ENCODE peak calls at places on chromosomes 2 and 18, in five cellular contexts. One of them, this sample, is unnamed. For H3K9me3, the result is how much of the 10 kb centered on the place peaks cover.

GRCh38 chr2:101124061-101124460 is 27.1 kb downstream of the TBC1D8 start:
- DNase-seq in sigmoid colon: no peak
- DNase-seq in A549: no peak
- DNase-seq in testis: no peak
- DNase-seq in astrocyte: no peak
- DNase-seq in this sample: no peak

GRCh38 chr18:73614812-73615211 is 532.8 kb downstream of the FBXO15 start:
- DNase-seq in sigmoid colon: no peak
- DNase-seq in A549: no peak
- DNase-seq in testis: no peak
- DNase-seq in astrocyte: peak
- DNase-seq in this sample: no peak

GRCh38 chr18:35236964-35237363 is 3.9 kb upstream of the ZNF397 start:
- DNase-seq in sigmoid colon: no peak
- DNase-seq in A549: no peak
- DNase-seq in testis: no peak
- DNase-seq in astrocyte: no peak
- DNase-seq in this sample: no peak

GRCh38 chr2:177187631-177188312 is 24.8 kb upstream of the HNRNPA3 start:
- DNase-seq in sigmoid colon: no peak
- DNase-seq in A549: no peak
- DNase-seq in testis: no peak
- DNase-seq in astrocyte: peak
- DNase-seq in this sample: no peak

GRCh38 chr2:223075301-223076270 is 23.6 kb downstream of the KCNE4 start:
- DNase-seq in sigmoid colon: no peak
- DNase-seq in A549: no peak
- DNase-seq in testis: no peak
- DNase-seq in astrocyte: peak
- DNase-seq in this sample: no peak

GRCh38 chr2:69345434-69345833 is 41.6 kb downstream of the GFPT1 start:
- DNase-seq in sigmoid colon: no peak
- DNase-seq in A549: no peak
- DNase-seq in testis: no peak
- DNase-seq in astrocyte: no peak
- DNase-seq in this sample: no peak

GRCh38 chr2:96546797-96547196 is 10.2 kb downstream of the ARID5A start:
- DNase-seq in sigmoid colon: no peak
- DNase-seq in A549: no peak
- DNase-seq in testis: no peak
- DNase-seq in astrocyte: no peak
- DNase-seq in this sample: no peak

GRCh38 chr18:13163167-13163927 is 55.2 kb upstream of the LDLRAD4 start:
- DNase-seq in sigmoid colon: no peak
- DNase-seq in A549: no peak
- DNase-seq in testis: no peak
- DNase-seq in astrocyte: peak
- DNase-seq in this sample: no peak

GRCh38 chr2:85180322-85181092 is 47.3 kb downstream of the TCF7L1 start:
- DNase-seq in sigmoid colon: no peak
- DNase-seq in A549: no peak
- DNase-seq in testis: no peak
- DNase-seq in astrocyte: no peak
- DNase-seq in this sample: no peak

GRCh38 chr2:8779795-8780194 is 57.6 kb downstream of the KIDINS220 start:
- DNase-seq in sigmoid colon: no peak
- DNase-seq in A549: no peak
- DNase-seq in testis: no peak
- DNase-seq in astrocyte: no peak
- DNase-seq in this sample: no peak

GRCh38 chr2:189337648-189338047 is 103.6 kb upstream of the WDR75 start:
- DNase-seq in sigmoid colon: no peak
- DNase-seq in A549: no peak
- DNase-seq in testis: no peak
- DNase-seq in astrocyte: peak
- DNase-seq in this sample: no peak

GRCh38 chr2:128405981-128406601 is 87.4 kb upstream of the HS6ST1 start:
- DNase-seq in sigmoid colon: no peak
- DNase-seq in A549: no peak
- DNase-seq in testis: peak
- DNase-seq in astrocyte: no peak
- DNase-seq in this sample: no peak

GRCh38 chr2:138846216-138846821 is 66.1 kb upstream of the NXPH2 start:
- DNase-seq in sigmoid colon: no peak
- DNase-seq in A549: peak
- DNase-seq in testis: no peak
- DNase-seq in astrocyte: no peak
- DNase-seq in this sample: no peak

GRCh38 chr2:60213865-60214657 is 339.4 kb downstream of the BCL11A start:
- DNase-seq in sigmoid colon: no peak
- DNase-seq in A549: no peak
- DNase-seq in testis: no peak
- DNase-seq in astrocyte: no peak
- DNase-seq in this sample: no peak

GRCh38 chr2:231013820-231014219 is 17.9 kb downstream of the SPATA3 start:
- DNase-seq in sigmoid colon: no peak
- DNase-seq in A549: no peak
- DNase-seq in testis: no peak
- DNase-seq in astrocyte: no peak
- DNase-seq in this sample: no peak

GRCh38 chr2:30048636-30049175 is 98.1 kb upstream of the YPEL5 start:
- DNase-seq in sigmoid colon: no peak
- DNase-seq in A549: no peak
- DNase-seq in testis: no peak
- DNase-seq in astrocyte: no peak
- DNase-seq in this sample: no peak

DNA sequence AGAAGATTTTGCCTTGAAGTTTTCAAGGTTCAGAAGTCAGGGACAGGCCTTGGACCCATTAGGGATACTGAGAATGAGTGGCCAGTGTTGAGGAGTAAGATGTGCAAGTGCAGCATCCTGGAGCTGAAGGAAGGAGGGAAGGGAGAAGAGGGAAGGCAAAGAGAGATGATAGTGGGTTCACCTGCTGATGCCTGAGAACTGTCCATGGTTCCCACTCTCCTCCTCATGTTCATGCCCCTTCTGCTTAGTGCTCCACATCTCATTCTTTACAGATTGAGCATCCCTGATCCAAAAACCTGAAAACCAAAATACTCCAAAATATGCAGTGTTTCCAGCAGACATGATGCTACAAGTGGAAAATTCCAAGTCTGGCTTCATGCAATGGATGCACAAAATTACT is 137.8 kb downstream of the CCDC102B start:
- DNase-seq in sigmoid colon: no peak
- DNase-seq in A549: no peak
- DNase-seq in testis: no peak
- DNase-seq in astrocyte: no peak
- DNase-seq in this sample: no peak
- H3K27ac ChIP-seq in sigmoid colon: no peak
- H3K27ac ChIP-seq in A549: no peak
- H3K27ac ChIP-seq in testis: no peak
- H3K27ac ChIP-seq in astrocyte: no peak
- H3K27ac ChIP-seq in this sample: no peak

DNA sequence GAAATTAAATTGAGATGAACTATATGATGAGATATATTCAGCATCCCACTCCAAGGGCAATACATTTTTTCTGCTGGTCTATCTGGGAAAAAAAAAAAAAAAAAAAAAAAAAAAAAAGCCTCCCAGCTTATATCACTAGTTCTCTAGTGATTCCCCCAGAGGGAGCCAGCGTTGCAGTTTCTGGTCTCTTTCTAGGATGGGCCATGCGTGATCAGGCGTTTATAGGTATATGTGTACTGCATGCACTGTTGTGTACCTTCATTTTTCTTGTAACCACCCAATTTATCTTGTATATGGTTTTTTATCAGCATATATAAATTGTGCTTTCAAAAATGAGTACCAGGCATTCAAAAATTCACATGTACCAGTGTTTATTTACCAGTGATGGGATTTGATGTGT is 35.1 kb downstream of the DCDC2C start:
- DNase-seq in sigmoid colon: no peak
- DNase-seq in A549: peak
- DNase-seq in testis: no peak
- DNase-seq in astrocyte: no peak
- DNase-seq in this sample: no peak
- TF ChIP-seq CTCF in sigmoid colon: no peak
- TF ChIP-seq CTCF in A549: peak
- TF ChIP-seq CTCF in testis: no peak
- TF ChIP-seq CTCF in astrocyte: peak
- TF ChIP-seq CTCF in this sample: no peak

DNA sequence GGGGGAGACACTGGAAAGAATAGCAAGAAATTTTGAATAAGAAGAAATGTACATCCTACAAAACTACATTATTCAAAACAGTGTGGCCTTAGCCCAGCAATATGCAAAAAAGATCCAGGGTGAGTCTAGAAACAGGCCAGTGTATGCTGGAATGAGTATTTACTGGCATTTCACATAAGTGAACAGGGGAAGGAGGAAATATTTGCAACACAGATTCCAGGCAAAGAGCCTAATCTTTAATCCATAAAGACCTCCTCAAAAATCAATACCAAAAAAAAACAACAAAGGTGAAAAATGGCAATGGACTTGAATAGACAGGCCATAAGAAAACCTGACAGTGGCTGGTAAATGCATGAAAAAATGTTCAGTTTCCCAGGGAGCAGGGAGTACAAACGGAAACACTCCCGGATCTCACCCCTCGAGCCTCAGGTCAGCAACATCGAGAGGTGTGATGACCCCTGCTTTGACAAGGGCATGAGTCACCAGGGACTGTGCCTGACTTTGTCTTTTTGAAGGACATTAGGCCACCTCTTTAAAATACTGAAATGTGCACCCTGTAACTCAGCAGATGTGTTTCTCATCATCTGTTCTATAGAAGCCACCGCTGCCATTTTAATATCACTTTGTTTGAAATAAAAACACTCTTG is 12.7 kb upstream of the GPC1 start:
- DNase-seq in sigmoid colon: no peak
- DNase-seq in A549: no peak
- DNase-seq in testis: peak
- DNase-seq in astrocyte: no peak
- DNase-seq in this sample: no peak
- H3K9me3 ChIP-seq in sigmoid colon: under half
- H3K9me3 ChIP-seq in A549: half or more
- H3K9me3 ChIP-seq in testis: under half
- H3K9me3 ChIP-seq in astrocyte: under half
- H3K9me3 ChIP-seq in this sample: under half

GRCh38 chr18:58943896-58944295 is 79.2 kb downstream of the ZNF532 start:
- DNase-seq in sigmoid colon: no peak
- DNase-seq in A549: no peak
- DNase-seq in testis: no peak
- DNase-seq in astrocyte: no peak
- DNase-seq in this sample: no peak
- H3K27ac ChIP-seq in sigmoid colon: no peak
- H3K27ac ChIP-seq in A549: peak
- H3K27ac ChIP-seq in testis: no peak
- H3K27ac ChIP-seq in astrocyte: no peak
- H3K27ac ChIP-seq in this sample: no peak

DNA sequence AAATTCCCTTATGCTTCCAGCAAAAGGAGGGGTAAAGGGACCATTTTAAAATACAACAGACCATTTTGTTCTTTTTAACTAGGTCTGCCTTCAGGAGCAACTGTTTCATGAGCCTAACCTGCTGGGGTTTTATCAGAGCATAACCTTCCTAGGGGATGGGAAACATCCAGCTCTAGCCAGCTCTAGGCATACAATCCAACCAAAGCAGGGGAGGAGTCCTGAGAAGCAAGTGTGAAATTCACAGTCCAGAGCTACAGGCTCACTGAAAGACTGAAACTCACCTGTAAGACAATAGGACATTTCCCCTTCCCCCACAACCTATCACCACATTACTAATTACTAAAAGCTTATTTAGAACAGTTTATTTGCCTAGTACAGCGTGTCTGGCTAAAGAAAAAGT is 1296.6 kb upstream of the DDX18 start:
- DNase-seq in sigmoid colon: no peak
- DNase-seq in A549: no peak
- DNase-seq in testis: no peak
- DNase-seq in astrocyte: no peak
- DNase-seq in this sample: no peak
- TF ChIP-seq CTCF in sigmoid colon: no peak
- TF ChIP-seq CTCF in A549: no peak
- TF ChIP-seq CTCF in testis: no peak
- TF ChIP-seq CTCF in astrocyte: no peak
- TF ChIP-seq CTCF in this sample: no peak

This sample was measured in CD4-positive, alpha-beta T cell.